ENCODE peak calls at places on chromosomes 16 and 17, in six cellular contexts. K is A549, J is stomach, I is fibroblast of mammary gland, F is NCI-H510A treated with DMSO at 0.1 percent for 48 hours, V is A172. C is an unnamed sample.
A peak's percentile ranks its signal among the peaks of the same experiment; 100 is the strongest.

GRCh38 chr16:21301168-21301894 is 23.2 kb upstream of the CRYM start:
- DNase-seq in K (peak; percentile 91), J (peak; percentile 72), I (peak; percentile 74), F (peak; percentile 96), V (peak; percentile 83), C (peak; percentile 66)

GRCh38 chr16:17555176-17555575 is 84.4 kb upstream of the XYLT1 start:
- DNase-seq in K (no peak), J (no peak), I (peak; percentile 86), F (no peak), V (no peak), C (no peak)

GRCh38 chr16:10205688-10206087 is 23.5 kb upstream of the GRIN2A start:
- DNase-seq in K (no peak), J (no peak), I (no peak), F (no peak), V (no peak), C (no peak)

GRCh38 chr16:66441586-66442375 is 14.7 kb downstream of the BEAN1 start:
- DNase-seq in K (no peak), J (no peak), I (peak; percentile 55), F (no peak), V (no peak), C (peak; percentile 60)

GRCh38 chr16:73143681-73144370 is 95.9 kb upstream of the ZFHX3 start:
- DNase-seq in K (no peak), J (no peak), I (peak; percentile 31), F (no peak), V (peak; percentile 23), C (peak; percentile 15)

GRCh38 chr16:79848739-79849518 is 248.4 kb upstream of the MAF start:
- DNase-seq in K (no peak), J (no peak), I (no peak), F (no peak), V (no peak), C (no peak)

GRCh38 chr17:75270218-75270965 is 639 bp downstream of the MIF4GD start:
- DNase-seq in K (peak; percentile 88), J (peak; percentile 66), I (peak; percentile 76), F (peak; percentile 68), V (peak; percentile 67), C (peak; percentile 81)

GRCh38 chr16:86831366-86831765 is 253.0 kb downstream of the FOXL1 start:
- DNase-seq in K (no peak), J (no peak), I (no peak), F (no peak), V (no peak), C (no peak)

GRCh38 chr16:72110662-72111615 is 17.3 kb downstream of the DHX38 start:
- DNase-seq in K (no peak), J (no peak), I (no peak), F (no peak), V (no peak), C (no peak)

GRCh38 chr16:68732068-68732680 is 4.9 kb upstream of the CDH1 start:
- DNase-seq in K (peak; percentile 64), J (peak; percentile 93), I (no peak), F (peak; percentile 26), V (peak; percentile 77), C (no peak)

GRCh38 chr16:9107025-9107970 is 15.9 kb downstream of the HAPSTR1 start:
- DNase-seq in K (no peak), J (no peak), I (peak; percentile 64), F (no peak), V (no peak), C (peak; percentile 79)

GRCh38 chr16:53509906-53510703 is 7.1 kb upstream of the AKTIP start:
- DNase-seq in K (peak; percentile 58), J (peak; percentile 67), I (peak; percentile 75), F (peak; percentile 84), V (peak; percentile 60), C (peak; percentile 63)

GRCh38 chr17:45117283-45117682 is 15.0 kb downstream of the PLCD3 start:
- DNase-seq in K (no peak), J (no peak), I (no peak), F (no peak), V (no peak), C (no peak)

GRCh38 chr17:59377410-59377809 is 46.0 kb downstream of the YPEL2 start:
- DNase-seq in K (no peak), J (no peak), I (peak; percentile 76), F (peak; percentile 64), V (peak; percentile 42), C (no peak)

GRCh38 chr16:1786242-1787055 is 3.7 kb downstream of the NUBP2 start:
- DNase-seq in K (no peak), J (no peak), I (no peak), F (no peak), V (no peak), C (no peak)

GRCh38 chr16:57089406-57089805 is 3.0 kb upstream of the CPNE2 start:
- DNase-seq in K (no peak), J (no peak), I (no peak), F (peak; percentile 52), V (no peak), C (no peak)

GRCh38 chr17:58531661-58532554 is 17.5 kb upstream of the MTMR4 start:
- DNase-seq in K (no peak), J (peak; percentile 68), I (peak; percentile 12), F (peak; percentile 28), V (no peak), C (no peak)

GRCh38 chr17:27049104-27049784 is 244.7 kb upstream of the WSB1 start:
- DNase-seq in K (no peak), J (no peak), I (no peak), F (no peak), V (peak; percentile 78), C (no peak)

GRCh38 chr16:72876221-72876620 is 171.7 kb downstream of the ZFHX3 start:
- DNase-seq in K (no peak), J (peak; percentile 32), I (peak; percentile 85), F (no peak), V (peak; percentile 90), C (peak; percentile 97)

GRCh38 chr17:72735602-72736001 is 356.9 kb downstream of the SLC39A11 start:
- DNase-seq in K (no peak), J (no peak), I (no peak), F (no peak), V (no peak), C (no peak)

GRCh38 chr16:46980926-46981325 is 7.5 kb upstream of the DNAJA2 start:
- DNase-seq in K (no peak), J (no peak), I (no peak), F (no peak), V (no peak), C (peak; percentile 49)

GRCh38 chr17:57636274-57636673 is 108.8 kb downstream of the CCDC182 start:
- DNase-seq in K (no peak), J (no peak), I (no peak), F (no peak), V (no peak), C (no peak)

GRCh38 chr16:48008011-48008410 is 147.8 kb downstream of the ABCC12 start:
- DNase-seq in K (no peak), J (no peak), I (no peak), F (no peak), V (no peak), C (no peak)

GRCh38 chr16:58098207-58099096 is 30.7 kb downstream of the CFAP20 start:
- DNase-seq in K (no peak), J (no peak), I (peak; percentile 34), F (no peak), V (peak; percentile 55), C (peak; percentile 50)

GRCh38 chr16:75248536-75249380 is 2.7 kb downstream of the BCAR1 start:
- DNase-seq in K (no peak), J (no peak), I (no peak), F (no peak), V (no peak), C (no peak)

GRCh38 chr16:46830417-46830901 is 521 bp downstream of the C16orf87 start:
- DNase-seq in K (no peak), J (peak; percentile 46), I (peak; percentile 2), F (peak; percentile 36), V (no peak), C (no peak)

GRCh38 chr16:10579965-10580918 is at the start of gene EMP2:
- DNase-seq in K (peak; percentile 90), J (peak; percentile 85), I (peak; percentile 68), F (peak; percentile 68), V (peak; percentile 55), C (peak; percentile 50)

GRCh38 chr17:6069611-6070279 is 434 bp upstream of the WSCD1 start:
- DNase-seq in K (peak; percentile 25), J (no peak), I (no peak), F (no peak), V (no peak), C (no peak)

GRCh38 chr17:4678448-4679026 is 25.4 kb downstream of the PELP1 start:
- DNase-seq in K (peak; percentile 43), J (no peak), I (peak; percentile 96), F (no peak), V (peak; percentile 83), C (peak; percentile 94)

GRCh38 chr16:53131363-53132071 is 76.7 kb downstream of the CHD9 start:
- DNase-seq in K (peak; percentile 55), J (peak; percentile 72), I (peak; percentile 55), F (no peak), V (peak; percentile 38), C (peak; percentile 50)

GRCh38 chr16:21100447-21100846 is 50.2 kb downstream of the DNAH3 start:
- DNase-seq in K (peak; percentile 49), J (no peak), I (peak; percentile 66), F (no peak), V (peak; percentile 87), C (peak; percentile 88)

GRCh38 chr17:34478244-34478643 is 101.1 kb upstream of the TMEM132E start:
- DNase-seq in K (no peak), J (no peak), I (no peak), F (no peak), V (no peak), C (no peak)

GRCh38 chr16:3642397-3643094 is 11.9 kb upstream of the DNASE1 start:
- DNase-seq in K (no peak), J (peak; percentile 45), I (peak; percentile 27), F (peak; percentile 9), V (peak; percentile 66), C (peak; percentile 71)